ENCODE peak calls at places on chromosomes 4 and X, in eight cellular contexts. R is HCT116, T is IMR-90, P is Panc1, Z is A673, A is AG04450, C is DND-41, S is neural progenitor cell. H is an unnamed sample.

GRCh38 chrX:48465336-48465933 is 4.6 kb downstream of the SLC38A5 start:
- DNase-seq in R (no peak), T (peak; percentile 96), P (no peak), Z (no peak), A (peak; percentile 61), C (no peak), S (no peak), H (peak; percentile 61)

GRCh38 chr4:135354876-135355275 is 1153.3 kb upstream of the PABPC4L start:
- DNase-seq in R (no peak), T (peak; percentile 38), P (no peak), Z (peak; percentile 12), A (peak; percentile 1), C (no peak), S (no peak), H (no peak)

GRCh38 chr4:64125354-64125753 is 283.9 kb downstream of the TECRL start:
- DNase-seq in R (no peak), T (no peak), P (no peak), Z (no peak), A (no peak), C (no peak), S (no peak), H (no peak)

GRCh38 chr4:144579411-144580020 is 66.4 kb upstream of the HHIP start:
- DNase-seq in R (no peak), T (peak; percentile 71), P (no peak), Z (no peak), A (no peak), C (no peak), S (no peak), H (no peak)

GRCh38 chrX:154352012-154352401 is 22.4 kb downstream of the FLNA start:
- DNase-seq in R (no peak), T (no peak), P (no peak), Z (no peak), A (no peak), C (no peak), S (no peak), H (no peak)

GRCh38 chr4:14667624-14668295 is 334.5 kb upstream of the CPEB2 start:
- DNase-seq in R (no peak), T (no peak), P (no peak), Z (peak; percentile 89), A (no peak), C (no peak), S (no peak), H (no peak)

GRCh38 chr4:68658672-68659071 is 11.8 kb downstream of the UGT2B15 start:
- DNase-seq in R (no peak), T (no peak), P (no peak), Z (no peak), A (no peak), C (no peak), S (no peak), H (no peak)

GRCh38 chr4:123616970-123617392 is 220.4 kb downstream of the SPRY1 start:
- DNase-seq in R (no peak), T (no peak), P (no peak), Z (peak; percentile 92), A (no peak), C (peak; percentile 36), S (peak; percentile 45), H (peak; percentile 71)

GRCh38 chr4:183986645-183987528 is 81.8 kb downstream of the STOX2 start:
- DNase-seq in R (no peak), T (no peak), P (no peak), Z (no peak), A (no peak), C (no peak), S (no peak), H (no peak)

GRCh38 chr4:89303177-89303576 is 4.4 kb downstream of the GPRIN3 start:
- DNase-seq in R (no peak), T (no peak), P (no peak), Z (no peak), A (no peak), C (no peak), S (no peak), H (no peak)

GRCh38 chr4:89193828-89194227 is 82.5 kb downstream of the TIGD2 start:
- DNase-seq in R (no peak), T (no peak), P (no peak), Z (no peak), A (no peak), C (no peak), S (no peak), H (no peak)

GRCh38 chr4:74473155-74473811 is 28.3 kb downstream of the AREG start:
- DNase-seq in R (no peak), T (peak; percentile 91), P (no peak), Z (peak; percentile 17), A (peak; percentile 63), C (no peak), S (no peak), H (peak; percentile 30)

GRCh38 chr4:98283219-98284199 is 22.3 kb downstream of the RAP1GDS1 start:
- DNase-seq in R (no peak), T (peak; percentile 55), P (no peak), Z (no peak), A (no peak), C (no peak), S (no peak), H (no peak)

GRCh38 chr4:26420438-26420837 is 69.8 kb downstream of the CCKAR start:
- DNase-seq in R (no peak), T (peak; percentile 94), P (no peak), Z (no peak), A (peak; percentile 46), C (no peak), S (no peak), H (no peak)

GRCh38 chr4:156158747-156159146 is 205.1 kb upstream of the CTSO start:
- DNase-seq in R (no peak), T (no peak), P (no peak), Z (no peak), A (no peak), C (no peak), S (no peak), H (no peak)

DNA sequence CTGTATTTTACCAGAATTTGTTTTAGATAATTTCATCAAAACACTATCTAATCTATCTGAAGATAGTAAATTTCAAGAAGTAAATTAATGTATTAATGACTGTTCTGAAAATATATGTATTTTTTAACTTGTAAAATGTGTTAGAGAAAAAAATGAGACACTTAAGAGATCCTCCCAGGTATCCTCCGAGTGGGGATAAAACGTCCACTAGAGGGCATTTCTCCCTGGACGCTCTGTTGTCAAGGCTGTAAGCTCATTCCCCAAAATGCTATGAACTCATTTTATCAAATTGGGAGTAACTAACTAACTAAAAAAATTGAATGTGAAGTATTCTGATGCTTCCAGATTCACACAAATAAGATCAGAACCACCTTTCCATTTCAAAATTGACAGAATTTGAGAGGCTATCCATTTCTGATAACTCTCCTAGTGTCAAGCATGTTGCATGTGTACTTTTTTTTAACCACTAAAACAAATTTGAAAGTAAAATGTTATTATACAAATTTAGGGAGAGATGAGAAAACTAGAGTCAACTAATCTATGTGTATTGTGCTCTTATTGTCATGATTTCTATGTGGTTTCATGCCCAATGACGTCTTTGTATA is 337.3 kb upstream of the HS3ST1 start:
- DNase-seq in R (peak; percentile 57), T (peak; percentile 37), P (peak; percentile 15), Z (peak; percentile 19), A (no peak), C (peak; percentile 10), S (peak; percentile 64), H (no peak)
- TF ChIP-seq CTCF in R (peak; percentile 37), T (peak; percentile 51), P (peak; percentile 70), Z (peak; percentile 58), A (peak; percentile 86), C (peak; percentile 65), S (peak; percentile 81), H (peak; percentile 65)

DNA sequence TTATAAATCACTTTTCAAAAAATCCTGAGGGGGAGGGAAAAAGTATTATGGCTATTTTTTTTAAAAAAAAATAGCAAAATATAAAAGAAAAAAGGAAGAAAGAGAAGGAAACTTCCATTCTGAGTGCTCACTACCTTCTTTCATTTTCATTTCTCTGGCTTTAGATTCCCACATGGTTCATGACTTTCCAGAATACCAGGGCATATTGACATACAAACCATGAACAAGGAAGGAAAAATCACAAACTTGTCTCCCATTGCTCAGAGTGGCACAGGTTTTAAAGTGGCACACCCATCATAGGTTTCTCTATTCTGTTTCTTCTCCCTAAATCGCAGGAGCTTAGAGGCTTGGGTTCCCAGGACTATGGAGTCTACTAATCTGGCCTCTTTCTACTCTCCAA is 136.3 kb upstream of the CXXC4 start:
- DNase-seq in R (no peak), T (no peak), P (no peak), Z (no peak), A (no peak), C (no peak), S (no peak), H (no peak)
- H3K4me3 ChIP-seq in R (no peak overlapping the region), T (no peak overlapping the region), P (no peak overlapping the region), Z (no peak overlapping the region), A (no peak overlapping the region), C (no peak overlapping the region), S (no peak overlapping the region), H (no peak overlapping the region)

GRCh38 chr4:185015108-185015507 is 3.2 kb upstream of the HELT start:
- DNase-seq in R (no peak), T (peak; percentile 6), P (no peak), Z (no peak), A (no peak), C (no peak), S (no peak), H (no peak)

GRCh38 chr4:185016946-185017797 is 1.1 kb upstream of the HELT start:
- DNase-seq in R (no peak), T (no peak), P (no peak), Z (no peak), A (no peak), C (no peak), S (peak; percentile 77), H (no peak)

GRCh38 chr4:185011408-185011807 is 6.9 kb upstream of the HELT start:
- DNase-seq in R (peak; percentile 4), T (no peak), P (no peak), Z (peak; percentile 45), A (no peak), C (peak; percentile 45), S (peak; percentile 75), H (no peak)

GRCh38 chr4:185016101-185016940 is 2.0 kb upstream of the HELT start:
- DNase-seq in R (no peak), T (no peak), P (no peak), Z (no peak), A (no peak), C (no peak), S (peak; percentile 65), H (no peak)

DNA sequence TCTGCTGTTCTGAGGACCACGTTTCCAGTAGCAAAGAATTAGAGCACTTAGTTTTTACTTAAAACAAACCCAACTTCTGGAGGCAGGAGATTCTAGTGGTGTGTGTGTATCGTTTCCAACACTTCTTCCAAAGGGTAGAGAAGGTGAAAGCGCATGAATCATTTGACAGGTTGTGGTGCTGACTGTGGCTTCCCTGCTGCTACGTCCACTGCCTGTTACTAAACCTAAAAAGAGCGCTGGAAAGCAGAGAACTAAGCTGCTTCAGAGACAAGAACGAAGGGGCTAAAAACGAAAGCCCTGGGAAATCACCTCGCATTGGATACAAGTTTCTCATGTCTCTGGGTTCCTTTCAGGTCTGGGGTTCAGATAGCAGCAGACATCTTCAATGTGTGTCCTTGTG is 4.6 kb upstream of the HELT start:
- DNase-seq in R (no peak), T (peak; percentile 12), P (no peak), Z (no peak), A (no peak), C (no peak), S (no peak), H (no peak)
- H3K27me3 ChIP-seq in R (no peaks in the 10 kb centered on the region), T (peaks cover 77% of the 10 kb centered on the region), P (no peaks in the 10 kb centered on the region), Z (peaks cover 83% of the 10 kb centered on the region), A (peaks cover 58% of the 10 kb centered on the region), C (no peaks in the 10 kb centered on the region), S (peaks cover 100% of the 10 kb centered on the region), H (peaks cover 38% of the 10 kb centered on the region)

DNA sequence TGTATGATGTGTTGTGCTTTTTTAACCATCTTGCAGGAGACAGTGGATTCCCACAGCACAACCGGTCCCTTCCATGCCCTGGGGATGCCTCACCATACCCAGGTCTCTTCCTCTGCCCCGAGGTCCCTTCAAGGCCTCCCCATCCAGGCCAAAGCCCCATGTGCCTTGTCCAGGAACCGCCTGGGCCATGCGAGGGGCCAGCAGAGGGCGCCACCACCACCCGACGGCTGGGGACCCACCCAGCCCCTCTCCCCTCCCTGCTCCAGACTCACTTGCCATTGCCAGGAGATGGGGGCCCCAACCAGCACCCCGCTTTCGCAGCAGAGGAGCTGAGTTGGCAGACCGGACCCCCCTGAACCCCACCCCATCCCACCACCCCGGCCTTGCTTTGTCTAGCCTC is 485.5 kb downstream of the TRAM1L1 start:
- DNase-seq in R (no peak), T (no peak), P (no peak), Z (peak; percentile 7), A (no peak), C (peak; percentile 12), S (peak; percentile 18), H (no peak)
- TF ChIP-seq CTCF in R (no peak), T (no peak), P (no peak), Z (no peak), A (no peak), C (peak; percentile 43), S (peak; percentile 43), H (no peak)